ENCODE peak calls at places on chromosomes 16 and 17, in eight cellular contexts. E, A, B, I, R, Q, H and J are unnamed samples.

GRCh38 chr17:81656835-81657234 is 493 bp upstream of the PDE6G start:
- DNase-seq in A (no peak), E (no peak), I (no peak), B (peak; percentile 31), R (no peak), H (peak; percentile 7), Q (no peak), J (no peak)

GRCh38 chr17:14212401-14212800 is 24.3 kb downstream of the CDRT15 start:
- DNase-seq in E (no peak), B (no peak), R (no peak), A (no peak), Q (no peak), I (no peak), H (no peak), J (no peak)

GRCh38 chr17:76869209-76869877 is 1.1 kb downstream of the MGAT5B start:
- DNase-seq in R (no peak), E (no peak), A (no peak), B (no peak), I (no peak), H (no peak), Q (no peak), J (no peak)

GRCh38 chr16:53369921-53370320 is 64.3 kb upstream of the RBL2 start:
- DNase-seq in B (no peak), R (no peak), Q (no peak), A (no peak), H (no peak), E (no peak), I (no peak), J (no peak)

GRCh38 chr17:14553847-14554246 is 253.0 kb downstream of the HS3ST3B1 start:
- DNase-seq in I (no peak), Q (no peak), E (no peak), B (no peak), A (no peak), H (no peak), R (no peak), J (no peak)

GRCh38 chr16:30677931-30678585 is 19.8 kb downstream of the FBRS start:
- DNase-seq in A (no peak), R (no peak), H (no peak), Q (no peak), B (no peak), I (no peak), E (no peak), J (no peak)

GRCh38 chr16:11312718-11313492 is 31.8 kb upstream of the PRM1 start:
- DNase-seq in H (peak; percentile 37), B (peak; percentile 59), A (no peak), Q (peak; percentile 64), R (no peak), I (no peak), E (no peak), J (no peak)

GRCh38 chr16:55297062-55297909 is 26.7 kb upstream of the IRX6 start:
- DNase-seq in H (no peak), I (no peak), A (no peak), B (no peak), Q (no peak), E (no peak), R (no peak), J (no peak)

GRCh38 chr17:44830359-44831269 is 527 bp upstream of the GJC1 start:
- DNase-seq in B (no peak), I (peak; percentile 64), Q (peak; percentile 10), A (no peak), E (no peak), H (no peak), R (peak; percentile 15), J (no peak)

GRCh38 chr16:57374067-57374534 is 1.8 kb downstream of the CX3CL1 start:
- DNase-seq in E (no peak), Q (no peak), I (no peak), R (no peak), B (no peak), A (peak; percentile 46), H (no peak), J (no peak)

GRCh38 chr16:75477680-75478473 is 13.4 kb upstream of the TMEM170A start:
- DNase-seq in E (no peak), H (no peak), I (peak; percentile 37), B (no peak), A (no peak), R (no peak), Q (no peak), J (no peak)
- H3K27ac ChIP-seq in E (no peak overlapping the region), H (no peak overlapping the region), I (no peak overlapping the region), B (no peak overlapping the region), A (no peak overlapping the region), R (no peak overlapping the region), Q (no peak overlapping the region), J (no peak overlapping the region)

GRCh38 chr17:42677921-42678781 is 1.4 kb upstream of the PLEKHH3 start:
- DNase-seq in A (peak; percentile 70), I (peak; percentile 94), H (peak; percentile 88), B (peak; percentile 85), R (no peak), E (peak; percentile 95), Q (peak; percentile 90), J (peak; percentile 95)
- TF ChIP-seq POLR2AphosphoS5 in A (peak; percentile 20), I (peak; percentile 76), H (peak; percentile 66), B (peak; percentile 40), R (peak; percentile 36), E (peak; percentile 76), Q (peak; percentile 60), J (peak; percentile 66)

GRCh38 chr17:8894673-8895578 is 27.5 kb upstream of the PIK3R6 start:
- DNase-seq in B (peak; percentile 70), I (peak; percentile 71), E (no peak), H (peak; percentile 65), A (peak; percentile 46), R (peak; percentile 49), Q (peak; percentile 53), J (no peak)
- H3K4me1 ChIP-seq in B (peaks cover 11% of the 10 kb centered on the region), I (peaks cover 31% of the 10 kb centered on the region), E (peaks cover 14% of the 10 kb centered on the region), H (no peaks in the 10 kb centered on the region), A (no peaks in the 10 kb centered on the region), R (no peaks in the 10 kb centered on the region), Q (no peaks in the 10 kb centered on the region), J (no peaks in the 10 kb centered on the region)

GRCh38 chr17:41539979-41540701 is 12.0 kb upstream of the KRT19 start:
- DNase-seq in A (no peak), B (no peak), E (no peak), R (no peak), Q (no peak), I (peak; percentile 37), H (no peak), J (no peak)
- H3K27ac ChIP-seq in A (no peak overlapping the region), B (no peak overlapping the region), E (no peak overlapping the region), R (peak overlapping the region; percentile 88), Q (no peak overlapping the region), I (no peak overlapping the region), H (no peak overlapping the region), J (no peak overlapping the region)

DNA sequence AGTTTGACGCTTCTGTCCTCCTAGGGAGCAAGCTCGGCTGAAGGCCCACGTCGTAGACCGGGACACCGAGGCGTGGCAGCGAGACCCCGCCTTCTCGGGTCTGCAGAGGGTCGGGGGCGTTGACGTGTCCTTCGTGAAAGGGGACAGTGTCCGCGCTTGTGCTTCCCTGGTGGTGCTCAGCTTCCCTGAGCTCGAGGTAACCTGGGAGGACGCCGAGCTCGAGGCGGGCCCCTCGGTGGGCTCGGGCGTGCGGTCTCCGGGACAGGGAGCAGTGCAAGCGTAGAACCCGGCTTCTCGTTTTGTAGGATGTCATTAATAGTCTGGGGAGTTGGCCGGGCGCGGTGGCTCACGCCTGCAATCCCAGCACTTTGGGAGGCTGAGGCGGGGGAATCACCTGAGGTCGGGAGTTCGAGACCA is 667 bp downstream of the ENDOV start:
- DNase-seq in E (no peak), I (no peak), H (no peak), Q (no peak), B (no peak), A (no peak), R (no peak), J (no peak)
- TF ChIP-seq POLR2AphosphoS5 in E (no peak), I (no peak), H (no peak), Q (no peak), B (no peak), A (no peak), R (no peak), J (no peak)

GRCh38 chr17:79138826-79139225 is 64.2 kb downstream of the ENGASE start:
- DNase-seq in B (no peak), H (no peak), E (no peak), I (no peak), R (no peak), Q (no peak), A (no peak), J (no peak)
- H3K4me1 ChIP-seq in B (peaks cover 6% of the 10 kb centered on the region), H (no peaks in the 10 kb centered on the region), E (peaks cover 9% of the 10 kb centered on the region), I (no peaks in the 10 kb centered on the region), R (no peaks in the 10 kb centered on the region), Q (no peaks in the 10 kb centered on the region), A (no peaks in the 10 kb centered on the region), J (no peaks in the 10 kb centered on the region)

DNA sequence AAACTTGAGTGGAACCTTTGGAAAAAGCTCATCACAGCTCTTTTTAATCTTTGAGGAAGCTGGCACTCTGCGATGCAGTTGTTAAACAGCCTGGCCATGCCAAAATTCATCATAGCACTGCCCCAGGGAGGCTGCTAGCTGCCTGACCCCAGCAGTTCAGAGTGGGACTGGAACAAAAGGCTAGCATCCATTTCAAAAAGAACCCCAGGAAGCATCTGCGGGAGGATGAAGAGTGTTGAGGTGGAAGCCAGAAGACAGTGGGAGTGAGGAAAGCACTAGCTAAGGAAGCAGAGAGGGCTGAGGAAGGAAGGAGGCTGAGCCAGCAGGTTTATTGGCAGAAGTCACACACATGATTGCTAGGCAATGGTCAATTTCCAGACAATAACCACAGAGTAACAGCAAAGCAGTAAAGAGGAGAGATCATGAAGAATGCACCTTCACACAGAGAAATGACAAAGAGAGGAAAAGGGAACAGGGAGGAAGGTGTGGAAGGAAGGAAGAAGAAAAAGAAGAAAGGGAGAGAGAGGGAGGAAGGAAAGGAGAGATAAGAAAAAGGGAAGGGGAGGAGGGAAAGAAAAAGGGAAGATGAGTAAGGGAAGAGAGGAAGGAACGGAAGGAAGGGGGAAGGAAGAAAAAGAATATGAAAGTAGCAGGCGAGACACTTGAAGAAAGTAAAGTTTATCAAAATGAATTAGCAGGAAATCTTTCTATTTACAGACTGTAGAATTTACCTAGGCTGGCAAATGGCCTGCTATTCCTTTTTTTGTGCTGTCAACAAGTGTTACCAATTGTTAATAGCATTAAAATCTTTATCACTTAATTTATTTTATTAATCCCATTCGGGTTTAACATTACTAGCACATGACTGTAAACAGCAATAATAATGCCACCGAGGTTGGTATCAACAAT is 270.0 kb upstream of the PSMD7 start:
- DNase-seq in Q (no peak), B (no peak), A (no peak), E (no peak), I (no peak), H (no peak), R (no peak), J (no peak)
- H3K27ac ChIP-seq in Q (no peak overlapping the region), B (no peak overlapping the region), A (no peak overlapping the region), E (no peak overlapping the region), I (no peak overlapping the region), H (no peak overlapping the region), R (no peak overlapping the region), J (no peak overlapping the region)

DNA sequence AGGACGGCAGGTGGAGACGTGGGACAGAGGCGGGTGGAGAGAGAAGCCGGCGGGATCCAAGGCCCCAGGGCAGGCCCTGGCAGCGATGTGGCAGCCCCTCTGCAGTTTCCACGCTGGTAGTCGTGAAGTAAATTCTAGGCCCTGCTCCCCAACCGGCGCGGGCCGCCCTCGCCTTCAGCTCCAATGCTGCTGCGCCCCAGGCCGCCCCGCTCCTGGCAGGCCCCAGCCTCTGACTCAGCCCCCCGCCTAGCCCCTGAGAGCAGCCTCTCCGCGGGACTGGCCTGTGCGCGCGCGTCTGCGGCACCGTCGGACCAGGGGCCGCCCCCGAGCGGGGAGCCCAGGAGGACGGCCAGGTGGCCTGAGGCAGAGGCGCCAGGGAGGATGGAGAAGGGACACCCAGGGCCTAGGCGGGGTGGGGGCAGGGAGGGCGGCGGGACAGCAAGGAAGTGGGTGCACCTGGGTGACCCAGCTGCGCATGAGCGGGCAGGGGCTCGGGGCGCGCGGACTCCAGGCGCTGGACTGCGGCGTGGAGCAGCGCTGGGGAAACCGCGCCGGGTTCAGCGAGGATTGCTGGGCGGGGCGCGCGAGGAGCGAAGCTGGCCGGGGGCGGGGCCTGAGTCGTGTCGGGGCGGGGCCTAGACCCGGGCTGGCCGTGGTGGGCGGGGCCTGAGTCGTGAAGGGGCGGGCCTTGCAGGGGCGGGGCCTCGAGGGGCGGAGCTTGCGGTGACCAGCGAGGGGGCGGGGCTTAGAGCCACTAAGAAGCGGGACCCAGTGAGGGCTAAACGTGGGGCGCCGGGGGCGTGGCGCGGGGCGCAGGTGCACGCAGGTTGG is 29.6 kb downstream of the ZNF778 start:
- DNase-seq in A (peak; percentile 91), E (peak; percentile 97), Q (peak; percentile 93), I (peak; percentile 97), H (peak; percentile 100), R (peak; percentile 95), B (peak; percentile 94), J (no peak)
- TF ChIP-seq POLR2AphosphoS5 in A (no peak), E (peak; percentile 49), Q (no peak), I (peak; percentile 43), H (no peak), R (no peak), B (no peak), J (no peak)